ENCODE peak calls at places on chromosome 15, in six cellular contexts. One of them, this sample, is unnamed.

GRCh38 chr15:84599906-84600305 is 903 bp upstream of the ZSCAN2 start:
- DNase-seq in CD4-positive, alpha-beta memory T cell: no peak
- DNase-seq in astrocyte: no peak
- DNase-seq in heart left ventricle: no peak
- DNase-seq in IMR-90: no peak
- DNase-seq in psoas muscle: no peak
- DNase-seq in this sample: no peak

GRCh38 chr15:67171471-67171870 is 83.0 kb downstream of the AAGAB start:
- DNase-seq in CD4-positive, alpha-beta memory T cell: no peak
- DNase-seq in astrocyte: no peak
- DNase-seq in heart left ventricle: no peak
- DNase-seq in IMR-90: no peak
- DNase-seq in psoas muscle: no peak
- DNase-seq in this sample: no peak

GRCh38 chr15:91946914-91947313 is 93.4 kb downstream of the SLCO3A1 start:
- DNase-seq in CD4-positive, alpha-beta memory T cell: no peak
- DNase-seq in astrocyte: no peak
- DNase-seq in heart left ventricle: peak
- DNase-seq in IMR-90: no peak
- DNase-seq in psoas muscle: no peak
- DNase-seq in this sample: no peak

GRCh38 chr15:101429646-101430045 is 59.9 kb downstream of the PCSK6 start:
- DNase-seq in CD4-positive, alpha-beta memory T cell: no peak
- DNase-seq in astrocyte: no peak
- DNase-seq in heart left ventricle: no peak
- DNase-seq in IMR-90: no peak
- DNase-seq in psoas muscle: no peak
- DNase-seq in this sample: no peak

GRCh38 chr15:66886686-66887273 is 178.6 kb upstream of the SMAD3 start:
- DNase-seq in CD4-positive, alpha-beta memory T cell: no peak
- DNase-seq in astrocyte: no peak
- DNase-seq in heart left ventricle: no peak
- DNase-seq in IMR-90: no peak
- DNase-seq in psoas muscle: no peak
- DNase-seq in this sample: no peak

GRCh38 chr15:85618956-85619491 is 175.7 kb downstream of the KLHL25 start:
- DNase-seq in CD4-positive, alpha-beta memory T cell: peak
- DNase-seq in astrocyte: peak
- DNase-seq in heart left ventricle: peak
- DNase-seq in IMR-90: peak
- DNase-seq in psoas muscle: peak
- DNase-seq in this sample: no peak

GRCh38 chr15:73951044-73951561 is 24.8 kb downstream of the LOXL1 start:
- DNase-seq in CD4-positive, alpha-beta memory T cell: peak
- DNase-seq in astrocyte: peak
- DNase-seq in heart left ventricle: peak
- DNase-seq in IMR-90: peak
- DNase-seq in psoas muscle: peak
- DNase-seq in this sample: peak

GRCh38 chr15:52306270-52306669 is 10.7 kb upstream of the MYO5C start:
- DNase-seq in CD4-positive, alpha-beta memory T cell: no peak
- DNase-seq in astrocyte: peak
- DNase-seq in heart left ventricle: no peak
- DNase-seq in IMR-90: peak
- DNase-seq in psoas muscle: no peak
- DNase-seq in this sample: no peak

GRCh38 chr15:96184297-96184696 is 146.2 kb upstream of the NR2F2 start:
- DNase-seq in CD4-positive, alpha-beta memory T cell: no peak
- DNase-seq in astrocyte: no peak
- DNase-seq in heart left ventricle: no peak
- DNase-seq in IMR-90: no peak
- DNase-seq in psoas muscle: no peak
- DNase-seq in this sample: no peak
- H3K27ac ChIP-seq in CD4-positive, alpha-beta memory T cell: no peak
- H3K27ac ChIP-seq in astrocyte: no peak
- H3K27ac ChIP-seq in heart left ventricle: no peak
- H3K27ac ChIP-seq in IMR-90: no peak
- H3K27ac ChIP-seq in psoas muscle: no peak
- H3K27ac ChIP-seq in this sample: no peak

DNA sequence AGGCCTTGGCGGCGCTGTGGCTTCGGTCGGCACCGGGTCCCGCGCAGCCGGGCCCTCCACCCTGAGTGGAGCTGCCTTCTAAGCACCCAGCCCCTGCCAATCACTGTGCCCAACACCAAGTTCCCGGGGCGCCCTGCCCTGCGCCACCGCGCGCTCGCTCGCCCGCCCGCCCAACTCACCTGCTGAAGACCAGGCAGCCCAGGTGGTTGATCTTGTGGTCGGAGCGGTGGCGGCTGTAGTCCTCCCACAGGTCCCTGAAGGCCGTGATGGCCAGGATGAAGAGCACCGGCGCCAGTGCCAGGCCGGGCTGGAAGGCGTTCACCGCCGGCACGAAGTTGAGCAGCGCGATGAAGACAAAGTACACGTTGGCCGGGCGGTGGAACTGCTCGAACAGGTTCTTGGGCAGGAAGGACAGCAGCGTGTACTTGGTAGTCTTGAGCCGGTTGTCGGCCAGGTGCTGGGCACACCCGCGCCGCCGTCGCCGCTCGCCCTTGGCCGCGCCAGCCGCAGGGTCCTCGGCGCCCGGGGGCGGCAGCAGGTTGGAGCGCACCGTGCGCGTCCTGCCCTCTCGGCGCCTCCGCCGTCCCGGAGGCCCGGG is 559 bp downstream of the ATP10A start:
- DNase-seq in CD4-positive, alpha-beta memory T cell: peak
- DNase-seq in astrocyte: no peak
- DNase-seq in heart left ventricle: no peak
- DNase-seq in IMR-90: no peak
- DNase-seq in psoas muscle: no peak
- DNase-seq in this sample: no peak
- H3K27ac ChIP-seq in CD4-positive, alpha-beta memory T cell: peak
- H3K27ac ChIP-seq in astrocyte: peak
- H3K27ac ChIP-seq in heart left ventricle: peak
- H3K27ac ChIP-seq in IMR-90: peak
- H3K27ac ChIP-seq in psoas muscle: no peak
- H3K27ac ChIP-seq in this sample: no peak

DNA sequence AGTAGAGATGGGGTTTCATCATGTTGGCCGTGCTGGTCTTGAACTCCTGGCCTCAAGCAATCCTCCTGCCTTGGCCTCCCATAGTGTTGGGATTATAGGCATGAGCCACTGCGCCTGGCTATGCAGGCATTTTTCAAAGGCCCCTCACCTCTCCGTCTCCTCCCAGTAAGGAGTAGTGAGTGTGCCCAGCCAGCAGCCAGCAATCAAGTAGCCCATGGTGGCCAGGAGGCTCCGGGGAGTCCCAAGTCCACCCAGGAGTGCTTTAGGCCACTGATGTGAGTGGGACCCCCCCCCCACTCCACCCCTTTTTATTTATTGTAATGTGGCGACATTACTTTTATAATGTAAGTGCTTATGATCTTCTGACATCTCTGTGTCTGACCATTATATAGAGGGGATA is 8.1 kb downstream of the ISG20 start:
- DNase-seq in CD4-positive, alpha-beta memory T cell: no peak
- DNase-seq in astrocyte: no peak
- DNase-seq in heart left ventricle: no peak
- DNase-seq in IMR-90: no peak
- DNase-seq in psoas muscle: no peak
- DNase-seq in this sample: no peak
- H3K27ac ChIP-seq in CD4-positive, alpha-beta memory T cell: no peak
- H3K27ac ChIP-seq in astrocyte: no peak
- H3K27ac ChIP-seq in heart left ventricle: no peak
- H3K27ac ChIP-seq in IMR-90: no peak
- H3K27ac ChIP-seq in psoas muscle: no peak
- H3K27ac ChIP-seq in this sample: no peak

GRCh38 chr15:68821190-68821897 is 649 bp upstream of the ANP32A start:
- DNase-seq in CD4-positive, alpha-beta memory T cell: no peak
- DNase-seq in astrocyte: no peak
- DNase-seq in heart left ventricle: no peak
- DNase-seq in IMR-90: no peak
- DNase-seq in psoas muscle: no peak
- DNase-seq in this sample: no peak
- H3K27ac ChIP-seq in CD4-positive, alpha-beta memory T cell: peak
- H3K27ac ChIP-seq in astrocyte: no peak
- H3K27ac ChIP-seq in heart left ventricle: peak
- H3K27ac ChIP-seq in IMR-90: peak
- H3K27ac ChIP-seq in psoas muscle: peak
- H3K27ac ChIP-seq in this sample: peak

This sample was measured in substantia nigra.